ENCODE peak calls at places on chromosomes 11 and 22, in five cellular contexts. H is K562, J is HepG2, G is SK-N-SH, N is GM12878. Y is an unnamed sample.
A peak's percentile ranks its signal among the peaks of the same experiment; 100 is the strongest.

GRCh38 chr22:39360674-39361413 is 11.1 kb downstream of the SYNGR1 start:
- DNase-seq in H (no peak), J (no peak), G (no peak), N (no peak), Y (no peak)

GRCh38 chr11:122784325-122785155 is 53.8 kb upstream of the CRTAM start:
- DNase-seq in H (no peak), J (no peak), G (no peak), N (no peak), Y (no peak)

GRCh38 chr11:12845739-12846358 is 163.3 kb upstream of the RASSF10 start:
- DNase-seq in H (peak; percentile 44), J (peak; percentile 98), G (peak; percentile 70), N (no peak), Y (no peak)

GRCh38 chr11:35174666-35175065 is 35.7 kb downstream of the CD44 start:
- DNase-seq in H (no peak), J (no peak), G (no peak), N (no peak), Y (no peak)

GRCh38 chr22:43881091-43882061 is 10.4 kb downstream of the PNPLA5 start:
- DNase-seq in H (no peak), J (no peak), G (no peak), N (no peak), Y (no peak)

GRCh38 chr11:73452726-73453125 is 76.5 kb downstream of the RELT start:
- DNase-seq in H (no peak), J (no peak), G (no peak), N (no peak), Y (no peak)

GRCh38 chr11:27455667-27456066 is 16.9 kb downstream of the LGR4 start:
- DNase-seq in H (no peak), J (no peak), G (no peak), N (no peak), Y (no peak)

GRCh38 chr22:37716708-37717107 is 19.9 kb downstream of the TRIOBP start:
- DNase-seq in H (no peak), J (no peak), G (no peak), N (no peak), Y (no peak)

GRCh38 chr11:35418282-35418846 is 994 bp downstream of the SLC1A2 start:
- DNase-seq in H (no peak), J (no peak), G (peak; percentile 32), N (no peak), Y (no peak)

GRCh38 chr11:13007702-13008435 is 1.2 kb upstream of the RASSF10 start:
- DNase-seq in H (no peak), J (peak; percentile 95), G (no peak), N (no peak), Y (no peak)

GRCh38 chr11:32221476-32222032 is 130.7 kb downstream of the RCN1 start:
- DNase-seq in H (no peak), J (no peak), G (no peak), N (no peak), Y (no peak)

GRCh38 chr11:32224580-32224979 is 133.7 kb downstream of the RCN1 start:
- DNase-seq in H (no peak), J (no peak), G (no peak), N (no peak), Y (no peak)

GRCh38 chr11:32229566-32230240 is 138.8 kb downstream of the RCN1 start:
- DNase-seq in H (no peak), J (no peak), G (no peak), N (no peak), Y (no peak)

DNA sequence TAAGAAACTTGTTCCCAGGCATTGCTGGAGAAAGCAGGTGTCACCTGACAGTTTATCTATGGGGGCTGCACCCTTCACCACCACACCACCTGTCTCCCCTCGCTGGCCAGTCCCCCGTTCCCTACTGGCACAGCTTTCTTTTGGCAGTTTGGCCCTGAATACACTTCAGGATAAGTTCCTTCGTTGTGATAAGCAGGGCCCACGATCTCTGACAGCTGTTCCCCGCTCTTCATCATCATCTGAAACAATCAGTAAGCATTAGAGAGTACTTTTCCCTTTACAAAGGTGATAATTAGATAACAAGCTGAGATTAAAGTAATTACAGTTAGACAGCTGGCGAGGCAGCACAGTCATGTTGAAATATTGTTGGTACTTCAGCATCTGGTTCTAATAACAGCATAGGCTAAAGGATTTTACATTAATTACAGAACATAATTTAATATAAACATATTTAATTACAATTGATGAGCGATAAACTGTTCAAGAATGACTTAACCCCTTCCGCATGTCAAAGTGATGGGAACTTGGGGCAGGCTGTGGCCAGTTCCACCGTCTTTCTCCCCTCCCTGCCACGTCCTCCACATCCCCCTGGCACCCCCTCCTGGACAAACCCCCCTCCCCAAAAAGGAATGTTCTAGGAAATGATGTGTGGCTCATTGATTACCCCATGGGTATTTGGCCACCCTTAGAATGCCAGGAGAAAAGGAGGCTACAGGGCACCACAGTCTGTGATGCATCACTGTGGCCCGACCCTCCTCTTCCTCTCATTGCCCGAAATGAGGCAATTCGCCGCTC is 134.8 kb downstream of the RCN1 start:
- DNase-seq in H (no peak), J (no peak), G (peak; percentile 14), N (no peak), Y (no peak)
- TF ChIP-seq TAF1 in H (no peak), J (no peak), G (no peak), N (no peak), Y (no peak)

GRCh38 chr11:126281245-126281644 is 1.6 kb upstream of the TIRAP start:
- DNase-seq in H (no peak), J (no peak), G (no peak), N (no peak), Y (no peak)
- TF ChIP-seq TAF1 in H (no peak), J (no peak), G (no peak), N (no peak), Y (no peak)

DNA sequence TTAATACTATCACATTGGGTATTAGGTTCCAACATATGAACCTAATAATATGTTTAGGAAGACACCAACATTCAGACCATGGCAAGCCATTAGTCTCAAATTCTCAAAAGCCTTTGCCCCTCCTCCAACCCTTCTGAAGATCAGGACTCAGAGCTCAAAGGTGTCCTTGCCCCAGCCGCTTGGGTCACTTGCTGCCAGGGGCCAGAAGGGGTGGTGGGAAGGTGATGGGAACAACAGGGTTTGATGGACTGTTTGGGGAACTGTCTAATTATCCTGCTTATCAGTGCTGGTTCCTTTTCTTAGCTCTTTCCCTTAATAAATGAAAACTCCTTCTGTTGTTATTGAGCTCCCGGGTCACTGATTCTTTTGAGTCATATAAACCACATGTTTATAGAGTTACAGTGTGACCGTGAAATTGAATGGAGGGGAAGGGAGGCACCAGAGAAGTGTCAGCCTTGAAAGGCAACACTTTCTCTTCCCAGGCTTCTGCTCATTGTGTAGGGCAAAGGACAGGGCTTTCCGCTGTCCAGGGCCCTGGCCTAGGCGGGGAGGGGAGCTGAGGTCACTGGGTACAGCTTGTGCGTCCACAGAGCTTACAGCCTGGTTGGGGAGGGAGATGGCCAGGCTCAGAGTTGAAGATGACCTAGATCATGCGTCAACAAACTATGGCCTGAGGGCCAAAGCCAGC is 105.1 kb downstream of the FBXO7 start:
- DNase-seq in H (no peak), J (peak; percentile 50), G (no peak), N (no peak), Y (no peak)
- TF ChIP-seq TAF1 in H (no peak), J (no peak), G (no peak), N (no peak), Y (no peak)

DNA sequence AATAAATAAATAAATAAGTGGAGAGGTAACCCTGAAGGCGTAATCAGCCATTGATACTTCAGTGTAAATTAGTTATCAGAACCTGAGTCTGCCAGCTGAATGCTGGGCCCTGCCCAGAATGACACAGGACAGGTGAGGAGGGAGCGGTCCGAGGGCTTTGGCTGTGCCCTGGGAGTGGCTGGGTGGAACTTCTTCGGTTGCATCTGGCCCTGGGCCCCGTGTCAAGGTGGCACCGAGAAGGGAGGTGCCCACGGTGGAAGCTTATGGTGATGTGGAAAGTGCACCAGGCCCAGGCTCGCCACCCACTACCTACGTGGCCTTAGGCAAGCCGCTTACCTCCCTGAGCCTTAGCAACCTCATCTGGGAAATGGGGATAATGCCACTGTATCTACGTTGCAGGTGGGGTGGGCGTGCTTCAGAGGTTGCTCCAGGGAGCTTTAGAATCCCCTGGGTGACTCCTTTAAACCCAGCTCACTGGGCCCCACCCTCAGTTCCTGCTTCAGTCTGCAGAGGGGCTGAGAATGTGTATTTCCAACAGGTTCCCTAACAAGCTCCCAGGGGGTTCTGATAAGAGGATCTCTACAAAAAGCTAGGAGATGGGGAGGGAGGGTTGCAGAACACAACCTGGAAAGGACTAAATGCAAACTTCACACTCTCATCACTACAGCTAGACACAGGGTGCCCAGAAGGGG is 38.8 kb downstream of the TXN2 start:
- DNase-seq in H (no peak), J (no peak), G (no peak), N (no peak), Y (no peak)
- TF ChIP-seq TAF1 in H (no peak), J (no peak), G (no peak), N (no peak), Y (no peak)

GRCh38 chr22:49892226-49892899 is 25.9 kb downstream of the ALG12 start:
- DNase-seq in H (no peak), J (no peak), G (no peak), N (no peak), Y (no peak)
- TF ChIP-seq TAF1 in H (no peak), J (no peak), G (no peak), N (no peak), Y (no peak)

Y was measured in GM12891.